ENCODE peak calls at places on chromosomes 5 and 9, in eight cellular contexts. X is fibroblast of lung, C is BE2C, Q is transverse colon, R is prostate gland, G is colonic mucosa, V is IMR-90, Y is endodermal cell. O is an unnamed sample. For H3K36me3, the result is how much of the 10 kb centered on the place peaks cover.

GRCh38 chr9:138094028-138094427 is 216.4 kb downstream of the CACNA1B start:
- DNase-seq in Q (no peak), G (no peak), V (no peak), R (no peak), Y (no peak), X (no peak), C (no peak), O (no peak)

GRCh38 chr5:138177936-138178515 is 404 bp downstream of the BRD8 start:
- DNase-seq in Q (peak), R (peak), V (peak), X (peak), C (peak), G (peak), Y (peak), O (no peak)

GRCh38 chr9:18923671-18924430 is 109.2 kb downstream of the SAXO1 start:
- DNase-seq in Q (no peak), G (no peak), V (no peak), R (no peak), C (no peak), X (no peak), Y (no peak), O (no peak)

GRCh38 chr5:54601832-54602231 is 84.3 kb downstream of the SNX18 start:
- DNase-seq in R (no peak), G (no peak), Q (no peak), V (no peak), Y (no peak), C (no peak), X (no peak), O (no peak)

GRCh38 chr9:86614871-86615849 is 260.9 kb upstream of the TUT7 start:
- DNase-seq in G (no peak), C (no peak), Q (no peak), R (no peak), V (peak), X (peak), Y (peak), O (no peak)

GRCh38 chr5:1950708-1951103 is 68.0 kb upstream of the IRX4 start:
- DNase-seq in Y (no peak), V (no peak), G (no peak), C (no peak), X (no peak), Q (no peak), R (no peak), O (no peak)

GRCh38 chr9:121815556-121816448 is 164.4 kb downstream of the DAB2IP start:
- DNase-seq in Q (no peak), G (no peak), X (no peak), C (no peak), R (no peak), Y (peak), V (no peak), O (no peak)

GRCh38 chr5:149383399-149383798 is 4.3 kb upstream of the IL17B start:
- DNase-seq in Q (peak), C (no peak), V (no peak), G (no peak), Y (no peak), X (peak), R (no peak), O (peak)

GRCh38 chr5:75514323-75514722 is 2.6 kb downstream of the POLK start:
- DNase-seq in X (no peak), C (no peak), Q (no peak), V (no peak), G (no peak), Y (no peak), R (no peak), O (no peak)

GRCh38 chr5:66850354-66851075 is 254.3 kb downstream of the MAST4 start:
- DNase-seq in G (no peak), C (no peak), X (peak), R (no peak), V (peak), Q (no peak), Y (no peak), O (no peak)

GRCh38 chr9:673264-673965 is 168.1 kb upstream of the DMRT1 start:
- DNase-seq in X (no peak), V (no peak), Y (no peak), G (no peak), C (no peak), R (peak), Q (no peak), O (no peak)

GRCh38 chr5:98158440-98158839 is 615.0 kb upstream of the RGMB start:
- DNase-seq in V (no peak), X (no peak), G (no peak), Y (no peak), R (no peak), C (no peak), Q (no peak), O (no peak)

GRCh38 chr5:63262191-63262981 is 683.8 kb downstream of the LRRC70 start:
- DNase-seq in R (no peak), Y (no peak), G (no peak), C (no peak), Q (no peak), V (peak), X (peak), O (no peak)

GRCh38 chr9:98860871-98861293 is 53.4 kb downstream of the GALNT12 start:
- DNase-seq in C (no peak), Y (peak), G (peak), R (no peak), V (peak), Q (peak), X (peak), O (no peak)

DNA sequence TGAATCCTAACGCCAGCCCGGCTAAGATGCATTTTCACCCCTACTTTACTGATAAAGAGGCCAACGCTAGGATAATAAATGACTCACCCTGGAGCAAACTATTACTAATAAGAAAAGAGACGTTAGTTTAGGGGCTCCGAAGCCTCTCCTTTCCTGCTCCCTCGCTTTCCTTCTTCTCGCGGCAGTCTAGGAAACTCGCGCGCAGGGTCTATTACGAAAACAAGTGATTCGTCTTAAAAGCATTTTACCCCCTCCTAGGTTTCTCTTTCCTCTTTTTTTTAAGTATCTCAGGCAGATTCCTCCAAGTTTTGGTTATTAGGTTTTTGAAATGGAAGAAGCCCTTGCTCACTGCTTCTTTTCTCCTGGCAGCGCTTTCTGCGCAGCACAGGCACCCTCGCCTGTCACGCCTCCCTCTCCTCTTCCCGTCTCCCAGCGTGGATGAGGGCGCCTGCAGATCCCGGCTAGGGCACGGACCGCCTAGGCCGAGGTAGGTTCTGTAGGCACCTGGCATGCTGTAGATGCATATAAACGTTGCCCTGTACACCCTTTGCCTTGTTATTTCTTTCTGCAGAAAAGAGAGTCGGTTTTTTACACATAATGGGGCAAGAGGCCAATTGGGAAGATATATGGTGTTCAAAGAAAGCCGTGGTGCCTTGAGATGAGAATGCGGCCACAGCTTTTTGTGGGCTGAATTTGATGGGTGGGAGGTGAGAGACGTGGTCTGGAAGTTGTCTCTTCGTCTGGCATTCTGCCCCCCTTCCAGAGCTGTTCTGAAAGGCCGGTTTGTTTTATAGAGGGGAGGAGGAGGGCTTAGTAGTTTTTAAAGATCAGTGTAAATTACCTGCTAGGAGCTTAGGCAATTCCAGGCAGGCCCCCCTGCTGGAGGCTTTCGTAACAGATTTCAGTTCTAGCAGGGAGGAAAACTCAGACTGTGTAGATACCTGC is 981 bp downstream of the GCNT1 start:
- DNase-seq in X (peak), Q (peak), C (peak), Y (peak), G (peak), V (peak), R (peak), O (peak)
- TF ChIP-seq CTCF in X (peak), Q (peak), C (peak), Y (peak), G (no peak), V (peak), R (no peak), O (peak)

DNA sequence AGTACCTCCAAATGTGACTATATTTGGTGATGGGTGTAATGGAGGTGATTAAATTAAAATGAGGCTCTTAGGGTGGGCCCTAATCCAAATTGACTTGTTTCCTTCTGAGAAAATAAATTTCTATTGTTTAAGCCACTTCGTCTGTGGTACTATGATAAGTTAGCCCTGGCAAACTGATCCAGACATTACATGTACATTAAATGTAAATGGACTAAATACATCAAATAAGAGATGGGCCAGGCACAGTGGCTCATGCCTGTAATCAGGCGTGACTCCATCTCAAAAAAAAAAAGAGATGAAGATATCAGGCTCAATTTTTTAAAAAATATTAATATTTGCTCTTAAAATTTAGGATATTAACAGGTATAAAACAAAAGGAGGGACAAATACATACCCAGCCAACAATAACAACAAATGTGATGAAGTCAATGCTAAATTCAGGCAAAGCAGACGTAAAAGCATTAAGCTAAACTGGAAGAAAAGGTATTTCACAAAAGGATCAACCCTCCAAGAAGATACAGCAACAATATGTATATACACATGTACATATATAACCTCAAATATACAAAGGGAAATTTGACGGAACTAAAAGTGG is 5.5 kb upstream of the OR2V1 start:
- DNase-seq in X (no peak), R (no peak), Y (no peak), C (no peak), V (no peak), Q (no peak), G (no peak), O (no peak)
- H3K36me3 ChIP-seq in X (under half), R (under half), Y (under half), C (under half), V (under half), Q (under half), G (under half), O (under half)

GRCh38 chr9:100474082-100474949 is 1.4 kb downstream of the TMEFF1 start:
- DNase-seq in V (no peak), G (no peak), R (no peak), X (no peak), Y (peak), C (peak), Q (no peak), O (no peak)

GRCh38 chr9:100474950-100475276 is 2.0 kb downstream of the TMEFF1 start:
- DNase-seq in X (no peak), R (no peak), G (no peak), Q (no peak), C (no peak), Y (no peak), V (no peak), O (no peak)

GRCh38 chr9:100472268-100472667 is 681 bp upstream of the TMEFF1 start:
- DNase-seq in Q (no peak), G (no peak), X (no peak), R (no peak), C (no peak), Y (no peak), V (no peak), O (no peak)

GRCh38 chr9:100473271-100474081 is 527 bp downstream of the TMEFF1 start:
- DNase-seq in G (peak), R (no peak), C (peak), Y (peak), Q (peak), V (peak), X (no peak), O (peak)

GRCh38 chr9:100472725-100473261 is at the start of gene TMEFF1:
- DNase-seq in C (peak), G (peak), Y (peak), Q (peak), X (no peak), V (peak), R (peak), O (peak)
- TF ChIP-seq CTCF in C (peak), G (no peak), Y (peak), Q (no peak), X (no peak), V (peak), R (no peak), O (peak)

GRCh38 chr9:125255781-125256391 is 5.7 kb upstream of the GAPVD1 start:
- DNase-seq in G (no peak), R (peak), Y (peak), V (no peak), Q (no peak), X (peak), C (peak), O (no peak)

GRCh38 chr9:125261501-125262216 is at the start of gene GAPVD1:
- DNase-seq in R (peak), C (peak), Y (peak), Q (peak), X (peak), V (peak), G (peak), O (peak)

GRCh38 chr9:125260564-125260963 is 1.1 kb upstream of the GAPVD1 start:
- DNase-seq in Q (no peak), R (no peak), X (peak), C (no peak), Y (no peak), G (no peak), V (peak), O (no peak)

GRCh38 chr9:125258832-125259534 is 2.6 kb upstream of the GAPVD1 start:
- DNase-seq in Y (no peak), G (no peak), Q (no peak), R (no peak), V (no peak), X (no peak), C (no peak), O (no peak)

GRCh38 chr9:125258160-125258559 is 3.5 kb upstream of the GAPVD1 start:
- DNase-seq in C (no peak), R (no peak), Y (no peak), V (no peak), G (no peak), X (no peak), Q (no peak), O (no peak)
- H3K36me3 ChIP-seq in C (under half), R (under half), Y (under half), V (under half), G (under half), X (under half), Q (under half), O (under half)

GRCh38 chr5:108260858-108261170 is 121.1 kb downstream of the FBXL17 start:
- DNase-seq in Y (no peak), C (no peak), G (no peak), R (no peak), Q (no peak), X (no peak), V (no peak), O (no peak)
- TF ChIP-seq CTCF in Y (peak), C (no peak), G (no peak), R (peak), Q (no peak), X (no peak), V (no peak), O (no peak)

DNA sequence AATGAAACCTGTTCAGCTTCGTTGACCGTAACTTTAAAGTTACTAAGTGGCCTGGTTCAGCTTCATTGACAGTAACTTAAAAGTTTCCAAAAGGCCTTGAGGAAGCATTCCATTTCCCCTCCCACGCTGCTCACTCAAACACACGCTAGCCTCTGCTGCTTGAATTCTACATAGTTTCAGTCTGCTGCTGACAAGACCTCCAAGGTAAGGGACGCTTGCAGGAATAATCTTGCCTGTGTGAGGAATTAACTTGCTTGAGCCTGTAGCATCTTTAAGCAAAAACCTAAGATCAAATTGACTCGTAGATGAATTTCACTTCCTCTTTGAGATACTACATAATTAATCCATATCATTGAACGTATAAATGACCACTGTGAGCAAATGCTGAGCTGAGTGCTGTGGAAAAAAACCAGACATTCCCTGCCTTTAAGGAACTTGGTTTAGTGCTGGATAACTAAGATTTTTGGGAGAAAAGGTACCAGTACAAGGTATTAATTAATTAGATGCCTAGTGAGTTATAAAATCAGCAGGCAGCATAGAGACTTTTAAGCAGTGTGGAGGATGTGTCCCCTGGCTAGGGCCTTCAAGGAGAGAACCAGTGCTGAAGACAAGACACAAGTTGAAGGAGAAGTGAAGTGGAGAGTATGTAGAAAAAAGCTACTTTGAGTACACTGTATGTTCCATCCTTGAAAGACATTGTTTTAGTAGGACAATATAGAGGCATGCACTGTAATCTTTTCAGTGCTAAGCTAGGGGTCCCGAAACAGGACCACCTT is 39.2 kb downstream of the GRAMD2B start:
- DNase-seq in X (no peak), C (no peak), V (peak), R (no peak), Y (no peak), G (no peak), Q (no peak), O (no peak)
- H3K36me3 ChIP-seq in X (under half), C (under half), V (under half), R (under half), Y (under half), G (under half), Q (under half), O (under half)